ENCODE peak calls at places on chromosomes 13 and 19, in nine cellular contexts. Z is anterior cingulate cortex; M is T47D; D is stimulated activated CD4-positive, alpha-beta T cell treated with anti-CD3 and anti-CD28 coated beads, Interleukin-1b, Interleukin-23, amount 100 ng/mL, for 1 hour; N is A549; I is stimulated activated naive B cell treated with anti-CD40 and anti-IgM and Interleukin-4, amounts not matched to agents 10 μg/mL and 1 μg/mL and 100 μg/mL, for 72 hours; L is endothelial cell of umbilical vein; A is thoracic aorta; X is fibroblast of pulmonary artery. U is an unnamed sample.

GRCh38 chr13:108455320-108455719 is 174.1 kb upstream of the MYO16 start:
- DNase-seq in X (no peak), L (no peak), I (no peak), D (no peak), A (no peak), N (no peak), M (no peak), Z (no peak), U (no peak)

GRCh38 chr19:44747739-44748425 is 626 bp upstream of the BCL3 start:
- DNase-seq in Z (no peak), N (peak), M (peak), X (peak), D (no peak), I (peak), A (no peak), L (peak), U (peak)

GRCh38 chr19:42152285-42152684 is 20.0 kb upstream of the POU2F2 start:
- DNase-seq in I (no peak), N (no peak), A (no peak), X (no peak), D (no peak), M (no peak), L (no peak), Z (no peak), U (no peak)

GRCh38 chr19:43524922-43525835 is 1.8 kb downstream of the ETHE1 start:
- DNase-seq in I (peak), N (peak), A (peak), X (peak), L (peak), D (no peak), M (peak), Z (peak), U (peak)

GRCh38 chr19:52626915-52627314 is 11.2 kb downstream of the ZNF83 start:
- DNase-seq in X (no peak), D (no peak), I (no peak), M (no peak), N (no peak), L (no peak), A (no peak), Z (no peak), U (no peak)

GRCh38 chr19:58559275-58560006 is 1.0 kb upstream of the UBE2M start:
- DNase-seq in D (no peak), X (peak), I (peak), N (peak), A (peak), Z (no peak), M (peak), L (peak), U (peak)

GRCh38 chr19:46670874-46671273 is 9.9 kb upstream of the DACT3 start:
- DNase-seq in X (peak), Z (no peak), M (no peak), D (no peak), L (peak), A (no peak), N (no peak), I (no peak), U (no peak)

GRCh38 chr19:1206733-1207301 is 1.2 kb downstream of the STK11 start:
- DNase-seq in M (peak), I (no peak), Z (no peak), D (no peak), N (peak), A (no peak), L (no peak), X (no peak), U (peak)

GRCh38 chr13:98182153-98182552 is 5.1 kb upstream of the RNF113B start:
- DNase-seq in N (no peak), X (no peak), I (no peak), M (no peak), A (no peak), L (no peak), Z (no peak), D (no peak), U (no peak)

GRCh38 chr13:111139874-111140561 is 24.9 kb downstream of the ARHGEF7 start:
- DNase-seq in M (no peak), X (no peak), L (no peak), A (no peak), D (no peak), I (no peak), N (no peak), Z (no peak), U (no peak)

GRCh38 chr13:107441279-107441678 is 774.1 kb downstream of the LIG4 start:
- DNase-seq in A (no peak), L (no peak), X (peak), M (no peak), N (no peak), I (no peak), D (no peak), Z (no peak), U (peak)

GRCh38 chr19:48794291-48794690 is 16.5 kb downstream of the BCAT2 start:
- DNase-seq in X (no peak), M (no peak), A (no peak), N (no peak), Z (no peak), L (no peak), D (no peak), I (no peak), U (no peak)

GRCh38 chr13:44040070-44040753 is 160.5 kb downstream of the LACC1 start:
- DNase-seq in X (peak), N (no peak), M (no peak), A (no peak), L (no peak), D (no peak), I (no peak), Z (no peak), U (peak)

GRCh38 chr19:11113140-11113708 is 24.0 kb downstream of the LDLR start:
- DNase-seq in I (no peak), A (no peak), L (no peak), M (no peak), X (no peak), Z (no peak), N (no peak), D (no peak), U (no peak)

GRCh38 chr13:31556376-31556775 is 182.9 kb upstream of the RXFP2 start:
- DNase-seq in I (no peak), D (no peak), X (peak), Z (no peak), N (no peak), M (no peak), L (no peak), A (no peak), U (peak)

GRCh38 chr13:36453518-36453917 is 21.2 kb downstream of the CCNA1 start:
- DNase-seq in Z (no peak), X (peak), N (no peak), D (no peak), L (peak), A (no peak), M (peak), I (no peak), U (peak)

GRCh38 chr19:6223461-6224307 is 56.1 kb downstream of the MLLT1 start:
- DNase-seq in Z (no peak), L (no peak), D (no peak), I (no peak), A (no peak), M (no peak), X (no peak), N (no peak), U (no peak)

GRCh38 chr19:35462476-35462953 is 14.5 kb downstream of the FFAR2 start:
- DNase-seq in D (no peak), X (no peak), Z (no peak), M (no peak), L (no peak), A (no peak), I (peak), N (no peak), U (no peak)

GRCh38 chr19:44657211-44657921 is 13.7 kb downstream of the PVR start:
- DNase-seq in Z (no peak), L (peak), N (peak), X (peak), D (peak), M (peak), A (peak), I (peak), U (peak)

GRCh38 chr19:52065399-52065798 is 16.8 kb upstream of the ZNF432 start:
- DNase-seq in A (no peak), L (no peak), Z (no peak), M (no peak), X (no peak), N (no peak), D (no peak), I (no peak), U (no peak)

GRCh38 chr13:99057310-99057975 is 79.6 kb upstream of the DOCK9 start:
- DNase-seq in N (peak), Z (no peak), A (no peak), D (no peak), I (no peak), L (no peak), X (peak), M (no peak), U (peak)

GRCh38 chr19:41853344-41853743 is 6.7 kb upstream of the RPS19 start:
- DNase-seq in N (no peak), L (no peak), M (no peak), D (no peak), I (no peak), X (no peak), A (no peak), Z (no peak), U (no peak)

GRCh38 chr19:55624109-55625003 is at the start of gene ZNF784:
- DNase-seq in X (peak), Z (peak), N (peak), D (peak), A (peak), I (peak), L (peak), M (peak), U (peak)

GRCh38 chr19:30088567-30088966 is 146.5 kb downstream of the URI1 start:
- DNase-seq in A (no peak), I (no peak), D (no peak), L (no peak), X (no peak), Z (no peak), M (no peak), N (no peak), U (no peak)

GRCh38 chr19:2523630-2524311 is 47.8 kb downstream of the GADD45B start:
- DNase-seq in A (peak), I (no peak), M (no peak), Z (peak), L (no peak), D (no peak), X (peak), N (peak), U (peak)

GRCh38 chr19:33508941-33509614 is 12.5 kb downstream of the PEPD start:
- DNase-seq in L (no peak), Z (peak), D (no peak), X (peak), I (no peak), M (no peak), A (no peak), N (no peak), U (no peak)

GRCh38 chr19:15584095-15584494 is 30.9 kb upstream of the CYP4F8 start:
- DNase-seq in X (no peak), L (no peak), M (no peak), Z (no peak), N (no peak), D (no peak), A (no peak), I (no peak), U (no peak)

GRCh38 chr13:44955421-44955820 is 33.9 kb downstream of the NUFIP1 start:
- DNase-seq in M (no peak), L (no peak), X (no peak), I (no peak), A (no peak), D (no peak), N (no peak), Z (no peak), U (no peak)

GRCh38 chr19:48751835-48752510 is 468 bp downstream of the FUT1 start:
- DNase-seq in X (no peak), M (no peak), N (no peak), D (no peak), I (no peak), A (no peak), L (peak), Z (no peak), U (no peak)